ENCODE peak calls at places on chromosomes 1 and 21, in eight cellular contexts. R is CD8-positive, alpha-beta memory T cell; Y is prostate gland; T is left lung; Q is thoracic aorta; S is neuronal stem cell; V is tibial nerve; O is A549. D is an unnamed sample.

GRCh38 chr1:107695341-107695740 is 269.6 kb downstream of the VAV3 start:
- DNase-seq in T (no peak), S (no peak), Y (no peak), V (no peak), R (no peak), O (no peak), Q (no peak), D (no peak)

GRCh38 chr1:145688328-145688727 is 18.8 kb downstream of the PDZK1 start:
- DNase-seq in R (no peak), O (no peak), Q (no peak), S (no peak), Y (no peak), T (no peak), V (no peak), D (no peak)

GRCh38 chr1:81811757-81812371 is 11.1 kb downstream of the ADGRL2 start:
- DNase-seq in Y (no peak), V (no peak), S (no peak), O (no peak), R (no peak), T (no peak), Q (no peak), D (no peak)

GRCh38 chr1:178607718-178608408 is 95.0 kb downstream of the TEX35 start:
- DNase-seq in O (no peak), Y (no peak), Q (no peak), R (no peak), V (no peak), S (no peak), T (no peak), D (no peak)

GRCh38 chr21:31173881-31174555 is 135.7 kb upstream of the KRTAP19-8 start:
- DNase-seq in T (peak; percentile 37), O (no peak), V (peak; percentile 30), Q (no peak), S (no peak), Y (no peak), R (no peak), D (peak; percentile 25)

GRCh38 chr1:51355382-51355781 is 25.0 kb upstream of the TTC39A start:
- DNase-seq in S (no peak), V (no peak), T (no peak), Q (no peak), Y (no peak), O (no peak), R (no peak), D (no peak)

GRCh38 chr1:170623171-170623570 is 40.8 kb upstream of the PRRX1 start:
- DNase-seq in V (no peak), O (no peak), Y (no peak), Q (no peak), S (no peak), T (no peak), R (no peak), D (no peak)

GRCh38 chr1:116919802-116920201 is 10.1 kb downstream of the PTGFRN start:
- DNase-seq in Q (no peak), O (no peak), S (no peak), V (no peak), R (no peak), T (peak; percentile 38), Y (no peak), D (peak; percentile 75)

GRCh38 chr1:57066980-57067615 is 101.3 kb upstream of the C8B start:
- DNase-seq in V (no peak), Y (no peak), S (no peak), R (no peak), T (no peak), O (no peak), Q (no peak), D (no peak)

GRCh38 chr1:101431956-101432510 is 195.2 kb downstream of the S1PR1 start:
- DNase-seq in R (no peak), Y (no peak), V (no peak), S (no peak), T (no peak), O (no peak), Q (no peak), D (no peak)

GRCh38 chr1:248045209-248045608 is 1.4 kb upstream of the OR2L3 start:
- DNase-seq in S (no peak), O (no peak), Y (no peak), Q (no peak), R (no peak), T (no peak), V (no peak), D (no peak)

GRCh38 chr21:42846221-42846620 is 33.1 kb downstream of the WDR4 start:
- DNase-seq in O (no peak), Y (no peak), T (peak; percentile 24), S (no peak), V (no peak), R (no peak), Q (no peak), D (no peak)

GRCh38 chr21:21111309-21111920 is 113.2 kb downstream of the NCAM2 start:
- DNase-seq in R (no peak), V (no peak), Q (no peak), O (no peak), T (no peak), Y (no peak), S (no peak), D (no peak)

GRCh38 chr1:19676438-19676922 is 11.8 kb downstream of the HTR6 start:
- DNase-seq in S (peak; percentile 73), V (peak; percentile 68), O (peak; percentile 28), Y (no peak), R (no peak), T (no peak), Q (peak; percentile 26), D (peak; percentile 37)

GRCh38 chr1:56146449-56146848 is 432.9 kb downstream of the PLPP3 start:
- DNase-seq in V (peak; percentile 24), Q (no peak), O (no peak), S (no peak), R (no peak), Y (peak; percentile 22), T (no peak), D (no peak)

GRCh38 chr1:40915581-40915980 is 53.4 kb upstream of the CITED4 start:
- DNase-seq in Q (no peak), V (no peak), T (no peak), Y (no peak), R (no peak), O (no peak), S (no peak), D (no peak)

GRCh38 chr1:220991959-220992704 is 112.9 kb downstream of the HLX start:
- DNase-seq in Q (no peak), V (no peak), O (no peak), R (no peak), Y (no peak), S (no peak), T (no peak), D (no peak)

GRCh38 chr1:168261390-168261789 is 19.3 kb upstream of the TBX19 start:
- DNase-seq in T (no peak), Q (no peak), V (no peak), Y (no peak), R (no peak), S (no peak), O (no peak), D (no peak)

GRCh38 chr1:12552951-12553921 is 64.8 kb downstream of the DHRS3 start:
- DNase-seq in Q (no peak), R (no peak), T (peak; percentile 29), S (no peak), O (no peak), Y (no peak), V (no peak), D (no peak)

GRCh38 chr1:191074877-191075276 is 597.2 kb upstream of the BRINP3 start:
- DNase-seq in O (no peak), R (no peak), Y (no peak), Q (no peak), V (no peak), S (no peak), T (no peak), D (no peak)

GRCh38 chr1:148307583-148308185 is 155.6 kb upstream of the NBPF11 start:
- DNase-seq in S (no peak), Y (no peak), T (peak; percentile 66), V (peak; percentile 18), O (no peak), R (no peak), Q (no peak), D (no peak)
- H3K9me3 ChIP-seq in S (peaks cover 10% of the 10 kb centered on the region), Y (no peaks in the 10 kb centered on the region), T (no peaks in the 10 kb centered on the region), V (no peaks in the 10 kb centered on the region), O (peaks cover 35% of the 10 kb centered on the region), R (no peaks in the 10 kb centered on the region), Q (peaks cover 10% of the 10 kb centered on the region), D (no peaks in the 10 kb centered on the region)

GRCh38 chr1:159474926-159475325 is 35.4 kb downstream of the OR10J1 start:
- DNase-seq in S (no peak), Y (no peak), V (no peak), R (no peak), O (no peak), T (no peak), Q (no peak), D (no peak)

GRCh38 chr1:159468321-159468720 is 28.8 kb downstream of the OR10J1 start:
- DNase-seq in R (no peak), S (no peak), O (no peak), V (no peak), Q (no peak), T (no peak), Y (no peak), D (no peak)

GRCh38 chr1:159469921-159470595 is 30.5 kb downstream of the OR10J1 start:
- DNase-seq in Y (no peak), S (no peak), Q (no peak), O (no peak), R (no peak), T (no peak), V (no peak), D (no peak)

GRCh38 chr1:159473335-159473734 is 33.8 kb downstream of the OR10J1 start:
- DNase-seq in S (no peak), V (no peak), T (no peak), R (no peak), Q (no peak), O (no peak), Y (no peak), D (no peak)
- H3K9me3 ChIP-seq in S (no peaks in the 10 kb centered on the region), V (no peaks in the 10 kb centered on the region), T (no peaks in the 10 kb centered on the region), R (no peaks in the 10 kb centered on the region), Q (no peaks in the 10 kb centered on the region), O (no peaks in the 10 kb centered on the region), Y (no peaks in the 10 kb centered on the region), D (no peaks in the 10 kb centered on the region)

DNA sequence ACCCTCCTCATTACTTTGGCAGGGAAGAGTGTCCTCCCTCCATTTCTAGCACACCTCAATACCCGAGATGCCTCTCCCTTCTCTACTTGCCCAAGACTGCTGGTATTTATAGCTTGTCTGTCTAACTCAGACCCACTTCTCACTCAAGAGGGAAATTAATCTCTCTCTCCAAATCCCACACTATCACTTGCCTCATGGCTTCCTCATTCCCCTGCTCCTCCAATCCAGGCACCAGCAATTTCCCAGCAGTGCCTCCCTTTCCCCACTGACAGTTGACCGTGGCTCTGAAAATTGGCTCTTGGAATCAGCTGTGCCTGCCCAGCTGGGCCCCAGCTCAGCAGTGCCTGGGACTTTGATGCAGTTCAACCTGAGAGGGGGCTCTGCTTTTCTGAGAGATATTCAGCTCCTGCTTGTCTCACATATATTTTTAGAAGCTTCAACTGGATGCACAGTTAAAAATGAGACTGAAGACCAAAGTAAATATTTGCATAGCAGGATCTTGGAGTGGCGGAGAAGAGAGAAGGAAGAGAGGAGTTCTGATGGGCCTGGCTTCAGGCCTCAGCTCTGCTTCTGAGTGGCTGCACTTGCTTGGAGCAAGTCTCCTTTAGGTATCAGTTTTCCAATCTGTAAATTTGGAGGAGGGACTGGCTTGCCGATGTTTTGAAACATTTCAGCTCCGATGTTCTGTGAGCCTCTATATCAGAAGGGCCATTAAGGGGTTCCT is 81.1 kb upstream of the SPATA6 start:
- DNase-seq in T (no peak), Q (no peak), V (no peak), O (no peak), S (no peak), Y (no peak), R (no peak), D (no peak)
- H3K9me3 ChIP-seq in T (no peaks in the 10 kb centered on the region), Q (no peaks in the 10 kb centered on the region), V (no peaks in the 10 kb centered on the region), O (no peaks in the 10 kb centered on the region), S (no peaks in the 10 kb centered on the region), Y (no peaks in the 10 kb centered on the region), R (no peaks in the 10 kb centered on the region), D (no peaks in the 10 kb centered on the region)

GRCh38 chr1:227666286-227666685 is 68.8 kb downstream of the JMJD4 start:
- DNase-seq in V (no peak), S (no peak), R (no peak), T (no peak), Y (no peak), Q (no peak), O (no peak), D (no peak)
- H3K9me3 ChIP-seq in V (peaks cover 8% of the 10 kb centered on the region), S (peaks cover 30% of the 10 kb centered on the region), R (peaks cover 73% of the 10 kb centered on the region), T (peaks cover 100% of the 10 kb centered on the region), Y (no peaks in the 10 kb centered on the region), Q (peaks cover 99% of the 10 kb centered on the region), O (peaks cover 93% of the 10 kb centered on the region), D (peaks cover 76% of the 10 kb centered on the region)

D was measured in body of pancreas.